ENCODE peak calls at places on chromosomes 12 and 14, in eight cellular contexts. N is esophagus muscularis mucosa, O is sigmoid colon, Z is prostate gland, I is HepG2, E is breast epithelium, X is spleen, C is K562. Q is an unnamed sample.

GRCh38 chr12:57165741-57166140 is 18.3 kb upstream of the LRP1-AS start:
- DNase-seq in X (no peak), I (no peak), Z (no peak), N (no peak), O (no peak), E (no peak), C (no peak), Q (peak; percentile 68)

GRCh38 chr12:30977124-30977523 is 50.6 kb downstream of the TSPAN11 start:
- DNase-seq in N (no peak), Z (no peak), O (no peak), I (no peak), E (no peak), C (no peak), X (no peak), Q (no peak)

GRCh38 chr12:51401900-51402299 is 10.7 kb upstream of the GALNT6 start:
- DNase-seq in I (no peak), N (no peak), E (no peak), C (no peak), X (no peak), O (no peak), Z (no peak), Q (no peak)

GRCh38 chr14:65287264-65288131 is 125.0 kb upstream of the FUT8 start:
- DNase-seq in N (no peak), E (no peak), X (peak; percentile 85), C (no peak), O (no peak), Z (no peak), I (no peak), Q (peak; percentile 51)

GRCh38 chr12:24615967-24616411 is 332.9 kb downstream of the BCAT1 start:
- DNase-seq in X (no peak), C (no peak), Z (no peak), I (peak; percentile 9), E (no peak), O (no peak), N (no peak), Q (no peak)

GRCh38 chr12:69685810-69686209 is 13.3 kb downstream of the BEST3 start:
- DNase-seq in E (no peak), Z (no peak), N (no peak), C (no peak), X (no peak), I (no peak), O (no peak), Q (no peak)

GRCh38 chr12:27982380-27982779 is 9.8 kb upstream of the PTHLH start:
- DNase-seq in C (no peak), Z (no peak), I (no peak), O (no peak), N (no peak), X (no peak), E (no peak), Q (no peak)

GRCh38 chr14:75979641-75980422 is 2.0 kb downstream of the TGFB3 start:
- DNase-seq in O (peak; percentile 83), C (no peak), E (no peak), I (no peak), N (no peak), X (no peak), Z (no peak), Q (peak; percentile 16)

GRCh38 chr14:51395361-51395849 is 155.4 kb downstream of the TMX1 start:
- DNase-seq in I (no peak), O (peak; percentile 82), X (no peak), E (peak; percentile 59), Z (peak; percentile 80), C (no peak), N (no peak), Q (peak; percentile 25)

GRCh38 chr12:31220061-31220460 is 105.9 kb downstream of the SINHCAF start:
- DNase-seq in I (no peak), O (no peak), Z (no peak), X (no peak), C (no peak), E (no peak), N (peak; percentile 57), Q (no peak)

GRCh38 chr14:57533214-57533613 is 39.6 kb upstream of the CCDC198 start:
- DNase-seq in O (no peak), X (no peak), N (no peak), C (no peak), I (peak; percentile 12), E (no peak), Z (no peak), Q (no peak)

GRCh38 chr12:12247584-12247983 is 19.3 kb downstream of the LRP6 start:
- DNase-seq in X (no peak), N (no peak), O (no peak), Z (no peak), I (no peak), C (no peak), E (no peak), Q (no peak)

GRCh38 chr12:1645819-1646218 is 16.8 kb downstream of the WNT5B start:
- DNase-seq in Z (no peak), X (no peak), C (no peak), I (no peak), E (no peak), O (no peak), N (no peak), Q (no peak)

GRCh38 chr12:120814903-120815429 is 89.2 kb downstream of the SPPL3 start:
- DNase-seq in I (no peak), X (no peak), N (no peak), Z (no peak), C (no peak), O (no peak), E (no peak), Q (no peak)

GRCh38 chr12:466039-466438 is 6.3 kb downstream of the B4GALNT3 start:
- DNase-seq in O (no peak), E (no peak), I (no peak), N (no peak), C (no peak), Z (peak; percentile 33), X (no peak), Q (peak; percentile 68)

GRCh38 chr12:92028039-92028709 is 117.5 kb downstream of the BTG1 start:
- DNase-seq in E (no peak), N (no peak), Z (no peak), X (no peak), C (no peak), O (no peak), I (no peak), Q (no peak)
- TF ChIP-seq POLR2AphosphoS5 in E (no peak), N (no peak), Z (no peak), X (no peak), C (no peak), O (no peak), I (no peak), Q (no peak)

GRCh38 chr12:94615284-94616216 is 34.8 kb downstream of the TMCC3 start:
- DNase-seq in X (no peak), E (no peak), I (peak; percentile 35), C (peak; percentile 27), N (no peak), Z (peak; percentile 33), O (no peak), Q (peak; percentile 66)

GRCh38 chr12:94618995-94619695 is 31.2 kb downstream of the TMCC3 start:
- DNase-seq in X (no peak), N (no peak), E (no peak), I (no peak), O (no peak), Z (no peak), C (no peak), Q (no peak)

GRCh38 chr12:94617101-94617500 is 33.3 kb downstream of the TMCC3 start:
- DNase-seq in I (no peak), C (no peak), N (no peak), O (no peak), X (no peak), E (no peak), Z (no peak), Q (no peak)

GRCh38 chr12:94614288-94614721 is 36.1 kb downstream of the TMCC3 start:
- DNase-seq in C (no peak), N (no peak), X (no peak), O (no peak), I (no peak), Z (peak; percentile 33), E (no peak), Q (no peak)

DNA sequence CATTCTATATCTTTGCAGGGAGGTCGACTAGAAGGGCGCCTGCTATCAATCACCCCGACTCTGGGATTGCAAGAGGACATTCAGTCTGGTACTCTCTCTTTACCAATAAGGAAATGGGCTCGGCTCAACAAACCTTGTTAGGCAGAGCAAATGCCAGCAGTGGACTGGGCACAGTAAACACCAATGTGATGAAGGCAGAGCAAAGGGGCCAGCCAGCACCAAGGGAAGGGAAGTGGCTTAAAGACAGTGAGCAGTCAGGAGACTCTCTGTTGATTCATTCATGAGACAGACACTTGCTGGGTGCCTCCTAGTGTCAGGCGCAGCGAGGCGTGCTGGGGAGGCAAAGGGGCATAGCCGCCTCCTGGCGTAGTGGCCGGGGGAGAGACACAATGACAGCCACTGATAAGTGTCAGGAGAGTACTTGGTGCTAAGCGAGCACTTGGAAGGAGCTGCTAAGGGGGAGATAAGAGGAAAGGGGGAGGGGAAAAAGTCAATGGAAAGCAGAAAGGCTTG is 34.1 kb downstream of the TMCC3 start:
- DNase-seq in E (no peak), C (peak; percentile 82), Z (peak; percentile 42), X (no peak), N (no peak), I (no peak), O (peak; percentile 73), Q (peak; percentile 68)
- TF ChIP-seq POLR2A in E (no peak), C (no peak), Z (no peak), X (no peak), N (no peak), I (no peak), O (no peak), Q (no peak)

GRCh38 chr12:80624986-80625530 is 82.4 kb upstream of the MYF6 start:
- DNase-seq in C (no peak), E (no peak), Z (no peak), X (no peak), I (no peak), O (no peak), N (no peak), Q (no peak)

GRCh38 chr12:80620281-80620680 is 87.2 kb upstream of the MYF6 start:
- DNase-seq in E (no peak), X (no peak), C (no peak), I (no peak), Z (no peak), O (no peak), N (no peak), Q (no peak)

GRCh38 chr12:80617733-80618132 is 89.7 kb upstream of the MYF6 start:
- DNase-seq in N (no peak), Z (no peak), C (no peak), O (no peak), I (no peak), X (no peak), E (no peak), Q (no peak)

GRCh38 chr12:80625901-80626300 is 81.5 kb upstream of the MYF6 start:
- DNase-seq in Z (no peak), E (no peak), X (no peak), C (no peak), O (no peak), N (no peak), I (no peak), Q (no peak)

DNA sequence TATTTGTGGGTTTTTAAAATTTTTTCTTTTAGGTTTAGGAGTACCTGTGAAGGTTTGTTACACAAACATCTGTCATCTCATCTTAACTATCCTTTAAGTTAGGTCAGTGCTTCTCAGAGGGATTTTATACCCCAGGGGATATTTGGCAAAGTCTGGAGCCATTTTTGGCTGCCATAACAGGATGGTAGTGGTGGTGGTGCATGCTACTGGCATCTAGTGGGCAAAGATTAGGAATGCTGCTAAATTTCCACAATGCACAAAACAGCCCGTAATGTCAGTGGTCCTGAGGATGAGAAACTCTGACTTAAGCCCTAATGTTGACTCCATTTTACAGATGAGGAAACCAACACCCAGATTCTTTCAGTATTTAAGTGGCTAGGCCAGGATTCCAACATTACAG is 85.2 kb upstream of the MYF6 start:
- DNase-seq in N (no peak), C (no peak), I (no peak), X (no peak), O (no peak), E (no peak), Z (no peak), Q (no peak)
- H3K4me3 ChIP-seq in N (no peak overlapping the region), C (no peak overlapping the region), I (no peak overlapping the region), X (no peak overlapping the region), O (no peak overlapping the region), E (no peak overlapping the region), Z (no peak overlapping the region), Q (no peak overlapping the region)

GRCh38 chr12:110351119-110351518 is 52.4 kb downstream of the ANAPC7 start:
- DNase-seq in X (no peak), C (no peak), O (no peak), N (no peak), E (no peak), I (no peak), Z (no peak), Q (no peak)
- TF ChIP-seq POLR2AphosphoS5 in X (no peak), C (peak; percentile 45), O (no peak), N (no peak), E (no peak), I (peak; percentile 15), Z (no peak), Q (no peak)